ENCODE peak calls at places on chromosomes 2 and 18, in ten cellular contexts. U is H9, D is kidney, Z is astrocyte, H is colonic mucosa, W is mesenchymal stem cell, Y is PC-3, C is keratinocyte, Q is MM.1S, V is SK-N-SH. S is an unnamed sample.

GRCh38 chr2:184877909-184878308 is 279.6 kb downstream of the ZNF804A start:
- DNase-seq in H (no peak), V (no peak), U (no peak), Q (no peak), D (no peak), Y (no peak), C (no peak), W (no peak), Z (peak; percentile 20), S (no peak)

GRCh38 chr2:79713131-79713785 is 200.4 kb downstream of the CTNNA2 start:
- DNase-seq in C (no peak), Y (no peak), U (no peak), H (no peak), Z (peak; percentile 56), V (no peak), W (peak; percentile 50), Q (no peak), D (no peak), S (no peak)

GRCh38 chr2:144170172-144170571 is 349.7 kb downstream of the ZEB2 start:
- DNase-seq in Y (peak; percentile 9), V (no peak), W (no peak), Z (no peak), C (no peak), H (no peak), Q (no peak), D (no peak), U (no peak), S (no peak)

GRCh38 chr2:26460613-26461031 is 17.3 kb downstream of the OTOF start:
- DNase-seq in D (peak; percentile 54), H (no peak), W (no peak), V (no peak), C (no peak), Q (no peak), Y (no peak), Z (no peak), U (peak; percentile 22), S (no peak)

GRCh38 chr18:53946561-53946960 is 277.9 kb downstream of the MBD2 start:
- DNase-seq in W (no peak), H (no peak), C (no peak), V (no peak), D (no peak), Y (peak; percentile 43), Q (no peak), U (no peak), Z (peak; percentile 25), S (peak; percentile 35)

GRCh38 chr2:71454221-71455010 is 1.1 kb downstream of the DYSF start:
- DNase-seq in Z (no peak), V (no peak), D (no peak), Y (peak; percentile 32), Q (no peak), H (no peak), W (no peak), C (no peak), U (peak; percentile 61), S (no peak)

GRCh38 chr2:233469261-233470006 is 97.1 kb downstream of the USP40 start:
- DNase-seq in Y (no peak), Q (no peak), W (no peak), U (no peak), V (peak; percentile 64), H (no peak), Z (no peak), D (peak; percentile 74), C (no peak), S (no peak)

GRCh38 chr18:54215069-54215468 is 9.4 kb downstream of the MBD2 start:
- DNase-seq in C (no peak), W (peak; percentile 92), H (no peak), Y (no peak), Z (peak; percentile 36), U (no peak), D (no peak), Q (no peak), V (no peak), S (peak; percentile 44)

GRCh38 chr2:218658671-218659257 is 659 bp downstream of the ZNF142 start:
- DNase-seq in V (peak; percentile 63), D (no peak), C (no peak), Z (peak; percentile 19), H (peak; percentile 69), U (peak; percentile 75), Q (peak; percentile 85), W (peak; percentile 63), Y (peak; percentile 76), S (peak; percentile 36)

GRCh38 chr2:68839260-68839833 is 31.9 kb downstream of the BMP10 start:
- DNase-seq in D (no peak), Y (peak; percentile 58), U (no peak), H (no peak), W (no peak), Q (no peak), C (no peak), V (peak; percentile 24), Z (no peak), S (no peak)

GRCh38 chr2:239720411-239721365 is 304.5 kb downstream of the NDUFA10 start:
- DNase-seq in V (no peak), H (no peak), W (no peak), Z (no peak), D (no peak), Q (no peak), Y (no peak), C (no peak), U (peak; percentile 15), S (no peak)

GRCh38 chr18:3816601-3817363 is 366.8 kb downstream of the TGIF1 start:
- DNase-seq in W (peak; percentile 95), C (peak; percentile 40), V (no peak), Y (peak; percentile 42), Z (peak; percentile 97), Q (no peak), H (no peak), U (no peak), D (no peak), S (peak; percentile 95)

GRCh38 chr18:59966913-59967312 is 67.1 kb downstream of the PMAIP1 start:
- DNase-seq in D (no peak), Q (no peak), H (no peak), W (no peak), U (no peak), Z (no peak), C (no peak), Y (no peak), V (no peak), S (no peak)

GRCh38 chr2:207983654-207984053 is 41.7 kb downstream of the PLEKHM3 start:
- DNase-seq in Z (no peak), Q (no peak), C (no peak), W (no peak), Y (no peak), V (no peak), U (no peak), D (no peak), H (no peak), S (no peak)

GRCh38 chr2:232607011-232607410 is 26.4 kb upstream of the EFHD1 start:
- DNase-seq in C (no peak), W (no peak), Z (no peak), H (no peak), V (no peak), U (no peak), D (no peak), Y (no peak), Q (no peak), S (no peak)

GRCh38 chr2:236305531-236305930 is 41.3 kb upstream of the ASB18 start:
- DNase-seq in Q (no peak), Z (no peak), U (no peak), H (no peak), W (no peak), C (no peak), Y (no peak), D (no peak), V (no peak), S (no peak)

GRCh38 chr2:103459302-103459701 is 697.5 kb downstream of the TMEM182 start:
- DNase-seq in Z (no peak), Q (no peak), C (no peak), Y (no peak), H (no peak), U (no peak), D (no peak), V (no peak), W (no peak), S (no peak)

GRCh38 chr18:48745293-48745692 is 205.5 kb downstream of the SMAD7 start:
- DNase-seq in W (no peak), U (no peak), Z (no peak), Q (no peak), H (no peak), Y (no peak), V (no peak), D (no peak), C (no peak), S (no peak)
- H3K9ac ChIP-seq in W (peak overlapping the region; percentile 31), U (no peak overlapping the region), Z (no peak overlapping the region), Q (no peak overlapping the region), H (no peak overlapping the region), Y (no peak overlapping the region), V (no peak overlapping the region), D (no peak overlapping the region), C (peak overlapping the region; percentile 24), S (no peak overlapping the region)

GRCh38 chr2:10761591-10761990 is 40.2 kb downstream of the ATP6V1C2 start:
- DNase-seq in Q (no peak), U (no peak), V (no peak), Y (no peak), D (peak; percentile 25), Z (no peak), C (no peak), W (no peak), H (no peak), S (no peak)
- H3K9ac ChIP-seq in Q (no peak overlapping the region), U (no peak overlapping the region), V (no peak overlapping the region), Y (no peak overlapping the region), D (no peak overlapping the region), Z (no peak overlapping the region), C (no peak overlapping the region), W (no peak overlapping the region), H (no peak overlapping the region), S (no peak overlapping the region)

GRCh38 chr18:75070625-75071483 is 138.1 kb downstream of the PTGR3 start:
- DNase-seq in D (peak; percentile 74), V (no peak), Q (no peak), Z (peak; percentile 84), Y (peak; percentile 95), U (no peak), H (peak; percentile 39), C (peak; percentile 72), W (peak; percentile 75), S (peak; percentile 54)
- H3K9ac ChIP-seq in D (no peak overlapping the region), V (peak overlapping the region; percentile 34), Q (no peak overlapping the region), Z (peak overlapping the region; percentile 64), Y (peak overlapping the region; percentile 58), U (no peak overlapping the region), H (no peak overlapping the region), C (no peak overlapping the region), W (no peak overlapping the region), S (no peak overlapping the region)

DNA sequence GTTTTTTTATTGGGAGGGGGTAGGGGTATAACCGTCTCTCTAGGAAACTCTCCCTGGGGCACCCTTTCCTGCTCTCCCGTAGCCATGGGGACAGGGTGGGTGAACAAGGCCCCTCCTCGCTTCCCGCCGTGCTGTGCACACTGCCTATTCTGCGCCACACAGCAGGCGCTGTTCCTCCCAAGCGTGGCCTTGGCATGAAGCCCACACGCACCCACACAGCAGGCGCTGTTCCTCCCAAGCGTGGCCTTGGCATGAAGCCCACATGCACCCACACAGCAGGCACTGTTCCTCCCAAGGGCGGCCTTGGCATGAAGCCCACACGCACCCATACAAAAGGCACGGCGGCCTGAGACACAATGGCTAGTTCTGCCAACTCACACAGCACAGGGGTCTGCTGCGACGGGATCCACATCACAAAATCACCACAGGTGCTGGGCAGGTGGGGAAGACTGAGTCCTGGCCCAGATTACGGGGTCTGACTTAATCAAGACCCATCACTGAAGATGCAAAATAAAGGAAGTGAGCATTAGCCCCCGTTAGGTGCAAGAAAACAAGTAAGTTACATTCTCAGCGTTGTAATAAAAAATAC is 46.6 kb upstream of the TPO start:
- DNase-seq in C (no peak), D (peak; percentile 89), Z (no peak), U (no peak), Y (no peak), H (no peak), V (peak; percentile 59), Q (no peak), W (no peak), S (no peak)
- H3K9ac ChIP-seq in C (no peak overlapping the region), D (no peak overlapping the region), Z (no peak overlapping the region), U (no peak overlapping the region), Y (no peak overlapping the region), H (no peak overlapping the region), V (no peak overlapping the region), Q (no peak overlapping the region), W (no peak overlapping the region), S (no peak overlapping the region)

GRCh38 chr2:230308402-230309000 is 18.5 kb upstream of the SP140L start:
- DNase-seq in H (no peak), Z (no peak), C (no peak), U (no peak), V (no peak), W (no peak), D (no peak), Q (no peak), Y (no peak), S (no peak)
- H3K9ac ChIP-seq in H (no peak overlapping the region), Z (no peak overlapping the region), C (no peak overlapping the region), U (no peak overlapping the region), V (no peak overlapping the region), W (no peak overlapping the region), D (no peak overlapping the region), Q (no peak overlapping the region), Y (no peak overlapping the region), S (no peak overlapping the region)